ENCODE peak calls at places on chromosomes 6 and 20, in eight cellular contexts. O is H1, T is K562, R is left ventricle myocardium inferior, E is MM.1S, N is gastrocnemius medialis, P is lower lobe of right lung, M is mammary epithelial cell. H is an unnamed sample. For H3K4me1, the result is how much of the 10 kb centered on the place peaks cover.

GRCh38 chr6:136510782-136511181 is 39.4 kb downstream of the MAP7 start:
- DNase-seq in O (peak), E (peak), T (no peak), P (no peak), M (peak), N (no peak), R (no peak), H (no peak)

GRCh38 chr6:72580281-72580940 is 41.5 kb upstream of the KCNQ5 start:
- DNase-seq in P (no peak), O (no peak), N (no peak), E (peak), R (no peak), M (peak), T (peak), H (no peak)

GRCh38 chr20:5078399-5078958 is 41.3 kb downstream of the PCNA start:
- DNase-seq in M (peak), T (peak), N (peak), R (peak), E (peak), O (no peak), P (peak), H (peak)

GRCh38 chr6:3592371-3592941 is 135.6 kb upstream of the SLC22A23 start:
- DNase-seq in N (peak), M (peak), O (no peak), P (no peak), T (no peak), R (no peak), E (no peak), H (no peak)

GRCh38 chr20:32528291-32528891 is 56.7 kb downstream of the NOL4L start:
- DNase-seq in O (no peak), T (no peak), N (no peak), P (peak), E (no peak), R (peak), M (no peak), H (no peak)

GRCh38 chr20:3680701-3681351 is 984 bp downstream of the ADAM33 start:
- DNase-seq in T (no peak), M (no peak), O (no peak), R (no peak), P (no peak), E (no peak), N (no peak), H (no peak)

GRCh38 chr6:11475019-11475418 is 62.5 kb upstream of the TMEM170B start:
- DNase-seq in N (no peak), R (no peak), M (no peak), P (no peak), E (no peak), T (no peak), O (no peak), H (no peak)

GRCh38 chr6:39777661-39778060 is 14.5 kb upstream of the DAAM2 start:
- DNase-seq in T (no peak), E (no peak), P (no peak), O (no peak), M (no peak), N (peak), R (peak), H (no peak)

GRCh38 chr6:96467814-96468213 is 53.8 kb upstream of the UFL1 start:
- DNase-seq in M (no peak), N (no peak), O (no peak), R (no peak), P (no peak), T (no peak), E (no peak), H (no peak)

GRCh38 chr6:108750801-108751200 is 97.4 kb upstream of the ARMC2 start:
- DNase-seq in R (no peak), M (no peak), T (no peak), E (no peak), O (no peak), P (no peak), N (no peak), H (no peak)

GRCh38 chr20:31967830-31968249 is at the start of gene XKR7:
- DNase-seq in M (no peak), N (no peak), O (peak), P (peak), E (no peak), T (peak), R (no peak), H (no peak)

GRCh38 chr6:84013931-84014330 is 19.6 kb upstream of the MRAP2 start:
- DNase-seq in T (no peak), R (no peak), O (no peak), N (no peak), M (no peak), E (no peak), P (no peak), H (no peak)

GRCh38 chr6:34560366-34561226 is 4.5 kb upstream of the SPDEF start:
- DNase-seq in E (no peak), N (no peak), M (no peak), R (peak), O (no peak), T (peak), P (no peak), H (no peak)

GRCh38 chr6:135088818-135089809 is 34.5 kb upstream of the HBS1L start:
- DNase-seq in M (peak), O (no peak), N (no peak), P (no peak), E (peak), R (no peak), T (peak), H (peak)

GRCh38 chr6:158414900-158415299 is 102.6 kb downstream of the TULP4 start:
- DNase-seq in E (no peak), O (no peak), T (no peak), M (peak), P (no peak), R (no peak), N (no peak), H (no peak)

GRCh38 chr6:151425561-151425960 is 26.4 kb downstream of the RMND1 start:
- DNase-seq in O (no peak), R (no peak), T (no peak), P (no peak), N (no peak), M (peak), E (no peak), H (no peak)

GRCh38 chr6:108024427-108025073 is 50.0 kb downstream of the OSTM1 start:
- DNase-seq in T (no peak), O (no peak), N (no peak), R (no peak), E (no peak), M (no peak), P (no peak), H (no peak)

GRCh38 chr6:125931733-125932450 is 24.7 kb upstream of the HINT3 start:
- DNase-seq in T (no peak), N (no peak), M (peak), E (no peak), R (no peak), P (no peak), O (no peak), H (no peak)

GRCh38 chr6:106823732-106824351 is 150.7 kb downstream of the CD24 start:
- DNase-seq in T (no peak), P (peak), M (no peak), E (no peak), R (no peak), O (peak), N (no peak), H (peak)

GRCh38 chr6:154481541-154482013 is 28.9 kb downstream of the CNKSR3 start:
- DNase-seq in P (no peak), T (no peak), E (no peak), N (no peak), M (no peak), R (no peak), O (no peak), H (no peak)

GRCh38 chr6:13260831-13261230 is 67.5 kb downstream of the TBC1D7 start:
- DNase-seq in E (no peak), R (no peak), M (no peak), P (no peak), O (no peak), N (no peak), T (no peak), H (no peak)

GRCh38 chr6:43508481-43509141 is 1.5 kb downstream of the LRRC73 start:
- DNase-seq in O (no peak), T (no peak), M (no peak), N (no peak), P (no peak), E (no peak), R (no peak), H (no peak)

GRCh38 chr20:37331060-37331857 is 14.7 kb upstream of the SRC start:
- DNase-seq in M (no peak), P (no peak), R (no peak), T (no peak), E (no peak), N (no peak), O (no peak), H (no peak)

GRCh38 chr6:69933239-69933638 is 66.9 kb downstream of the COL19A1 start:
- DNase-seq in P (no peak), R (no peak), O (no peak), M (peak), N (no peak), T (no peak), E (no peak), H (no peak)

GRCh38 chr20:33882018-33882417 is 70.9 kb downstream of the CHMP4B start:
- DNase-seq in O (no peak), M (no peak), P (no peak), R (no peak), E (no peak), N (no peak), T (no peak), H (no peak)

GRCh38 chr6:108684809-108685329 is 124.2 kb downstream of the FOXO3 start:
- DNase-seq in N (peak), O (no peak), R (no peak), M (peak), E (no peak), P (peak), T (peak), H (no peak)

GRCh38 chr6:145044606-145045275 is 690.6 kb downstream of the EPM2A start:
- DNase-seq in P (no peak), R (no peak), E (no peak), N (no peak), M (peak), T (no peak), O (no peak), H (no peak)

GRCh38 chr6:158621694-158622544 is 22.6 kb downstream of the DYNLT1 start:
- DNase-seq in P (no peak), O (peak), R (no peak), N (no peak), T (no peak), E (no peak), M (no peak), H (no peak)

GRCh38 chr6:109339906-109340678 is 42.2 kb downstream of the CD164 start:
- DNase-seq in N (no peak), R (no peak), P (no peak), T (peak), O (no peak), M (no peak), E (no peak), H (no peak)

GRCh38 chr6:6657820-6658217 is 69.3 kb downstream of the LY86 start:
- DNase-seq in O (no peak), T (no peak), M (no peak), E (no peak), R (no peak), P (no peak), N (no peak), H (no peak)

GRCh38 chr6:11324453-11325023 is 92.1 kb upstream of the NEDD9 start:
- DNase-seq in M (no peak), E (peak), P (no peak), N (no peak), R (no peak), T (no peak), O (no peak), H (no peak)

GRCh38 chr6:30926644-30927043 is 5.3 kb downstream of the SFTA2 start:
- DNase-seq in O (no peak), P (peak), T (no peak), R (no peak), E (no peak), M (peak), N (peak), H (peak)

DNA sequence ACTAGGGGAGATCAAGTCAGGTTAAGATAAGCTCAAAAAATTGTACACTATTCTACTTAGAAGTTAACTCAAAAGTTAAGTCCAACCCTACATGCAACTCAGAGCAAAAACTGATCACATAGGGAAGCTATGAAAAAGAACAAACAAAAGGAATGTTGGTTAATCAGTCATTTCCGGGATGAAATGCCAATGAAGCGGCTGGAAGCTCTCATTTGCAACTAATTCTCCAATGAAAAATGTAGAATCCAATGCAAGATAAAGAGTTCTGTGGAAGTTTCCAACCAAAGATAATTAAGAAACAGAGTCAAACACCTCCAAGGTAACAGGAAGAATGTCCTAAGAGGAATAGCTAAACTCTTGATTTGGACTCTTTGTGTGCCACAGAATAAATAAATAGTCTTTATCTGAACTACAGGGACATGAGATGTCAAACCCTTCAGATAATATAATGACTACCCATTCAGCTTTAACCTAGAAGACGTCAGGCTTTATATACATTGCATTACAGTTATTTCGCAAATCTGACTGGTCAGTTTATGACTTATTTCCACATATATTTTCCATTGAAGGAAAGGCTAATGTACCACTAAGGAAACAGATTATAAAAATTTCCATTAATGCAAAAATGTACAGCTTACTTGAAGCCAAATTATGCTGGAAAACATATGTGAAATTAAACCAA is 48.0 kb upstream of the DST start:
- DNase-seq in T (no peak), R (no peak), N (no peak), O (no peak), P (no peak), E (no peak), M (peak), H (peak)
- H3K4me1 ChIP-seq in T (under half), R (half or more), N (half or more), O (under half), P (under half), E (under half), M (under half), H (under half)

DNA sequence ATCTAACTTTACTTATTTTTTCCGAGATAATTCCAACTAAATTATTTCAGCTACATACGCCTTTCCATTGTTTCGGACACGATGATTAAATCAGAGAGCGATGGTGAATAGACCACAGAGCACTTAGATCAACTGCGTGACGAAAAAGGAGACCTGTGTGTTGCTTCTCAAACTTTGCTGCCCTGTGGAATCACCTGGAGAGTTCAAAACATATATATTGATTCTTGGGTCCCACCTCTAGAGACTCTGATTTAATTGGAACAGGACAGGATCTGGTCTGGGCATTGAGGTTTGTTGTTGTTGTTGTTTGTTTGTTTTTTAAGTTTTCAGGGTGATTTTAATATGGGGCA is 401 bp upstream of the TNFRSF21 start:
- DNase-seq in O (no peak), E (no peak), T (no peak), P (no peak), N (no peak), M (no peak), R (no peak), H (no peak)
- H3K4me3 ChIP-seq in O (peak), E (no peak), T (no peak), P (peak), N (no peak), M (no peak), R (peak), H (no peak)

DNA sequence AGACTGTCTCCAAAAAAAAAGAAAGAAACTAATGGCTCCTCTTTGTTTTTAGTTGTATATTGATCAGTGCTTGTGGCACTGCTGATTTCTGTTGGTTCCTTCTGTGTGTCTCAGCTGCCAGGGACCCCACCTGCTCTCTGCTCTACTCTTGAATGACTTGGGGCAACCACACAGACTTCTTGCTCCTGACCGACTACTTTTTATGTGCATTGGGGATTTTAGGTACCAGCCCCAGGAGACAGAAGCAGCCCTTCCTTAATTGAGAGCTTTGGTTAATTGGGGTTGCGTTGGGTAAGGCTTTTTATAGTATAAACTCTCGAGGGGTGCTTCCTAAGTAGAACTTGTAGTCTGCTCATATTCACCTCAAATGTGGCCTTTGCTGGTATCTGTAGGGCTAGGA is 6.9 kb downstream of the STK35 start:
- DNase-seq in O (no peak), E (no peak), N (no peak), P (no peak), M (no peak), T (no peak), R (no peak), H (no peak)
- H3K4me1 ChIP-seq in O (under half), E (under half), N (half or more), P (half or more), M (under half), T (under half), R (half or more), H (under half)

DNA sequence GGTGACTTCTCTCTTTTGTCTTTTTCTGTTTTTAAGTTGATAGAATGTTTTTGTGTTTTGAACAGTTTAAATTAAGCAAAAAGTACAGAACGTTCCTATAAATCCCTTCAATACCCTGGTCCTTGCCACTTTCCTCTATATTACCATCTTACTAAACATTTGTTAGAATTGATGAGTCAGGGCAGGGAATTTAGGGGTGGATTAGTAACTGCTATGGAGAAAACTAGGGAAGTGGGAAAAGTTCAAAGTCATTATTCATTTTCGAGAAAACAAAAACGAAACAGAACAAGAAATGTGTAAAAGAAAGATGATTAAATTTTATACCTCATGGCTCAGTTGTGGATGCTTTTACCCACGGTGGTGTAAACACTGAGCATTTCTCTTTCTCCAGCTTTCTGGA is 240.4 kb upstream of the SULF2 start:
- DNase-seq in P (no peak), N (no peak), R (no peak), O (no peak), T (no peak), E (no peak), M (peak), H (no peak)
- H3K4me3 ChIP-seq in P (no peak), N (no peak), R (no peak), O (no peak), T (no peak), E (no peak), M (no peak), H (no peak)

DNA sequence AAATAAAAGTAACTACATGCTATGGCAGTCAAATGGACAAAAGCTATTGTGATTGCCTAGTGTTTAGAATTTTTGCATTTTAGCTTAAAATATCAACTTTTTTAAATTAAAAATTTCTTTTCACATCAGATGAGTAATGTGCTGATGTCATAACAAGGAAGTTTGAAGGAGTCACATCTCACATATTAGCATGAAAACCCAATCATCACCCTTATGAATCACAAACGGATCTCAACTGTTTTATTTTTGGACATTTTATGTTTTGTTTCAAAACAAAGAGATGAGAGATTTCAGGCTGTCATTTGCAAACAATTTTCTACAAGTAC is 53.6 kb upstream of the TRERF1 start:
- DNase-seq in O (no peak), N (no peak), T (no peak), R (no peak), P (no peak), E (no peak), M (peak), H (no peak)
- H3K4me1 ChIP-seq in O (under half), N (under half), T (under half), R (under half), P (under half), E (under half), M (under half), H (under half)

DNA sequence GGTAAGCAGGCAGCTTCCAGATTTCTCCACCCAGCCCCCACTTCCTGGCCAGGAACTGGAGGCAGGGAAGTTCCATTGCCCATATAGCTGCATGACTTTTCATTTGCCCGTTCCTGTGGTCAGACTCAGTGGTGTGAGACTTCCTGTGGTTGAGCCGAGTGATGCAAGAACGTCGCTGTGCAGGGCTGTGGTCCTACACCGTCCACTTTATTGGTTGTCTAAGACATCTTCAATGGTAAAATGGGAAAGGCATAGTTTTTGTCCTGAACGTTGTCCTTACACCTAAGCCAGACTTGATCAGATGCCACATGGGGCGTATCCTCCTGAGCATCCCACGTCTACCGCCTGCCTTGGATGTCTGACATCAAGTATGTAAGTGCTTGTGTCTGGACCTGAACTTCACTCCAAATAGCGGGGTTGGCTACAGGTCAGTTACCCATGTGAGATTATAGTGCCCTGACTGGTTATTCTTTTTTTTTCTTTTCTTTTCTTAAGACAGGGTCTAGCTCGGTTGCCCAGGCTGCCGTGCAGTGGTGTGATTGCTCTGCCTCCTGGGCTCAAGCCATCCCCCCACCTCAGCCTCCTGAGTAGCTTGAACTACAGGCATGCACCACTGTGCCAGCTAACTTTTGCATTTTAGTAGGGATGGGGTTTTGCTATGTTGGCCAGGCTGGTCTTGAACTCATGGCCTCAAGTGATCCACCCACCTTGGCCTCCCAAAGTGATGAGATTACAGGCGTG is 25.9 kb upstream of the GTSF1L start:
- DNase-seq in P (peak), E (peak), N (no peak), R (no peak), T (no peak), O (no peak), M (peak), H (no peak)
- H3K4me3 ChIP-seq in P (no peak), E (no peak), N (no peak), R (no peak), T (no peak), O (no peak), M (no peak), H (no peak)

GRCh38 chr6:156814036-156814581 is 36.9 kb downstream of the ARID1B start:
- DNase-seq in M (no peak), R (no peak), N (no peak), T (no peak), E (no peak), P (no peak), O (no peak), H (no peak)
- H3K4me1 ChIP-seq in M (under half), R (half or more), N (half or more), T (under half), E (under half), P (half or more), O (under half), H (under half)

H was measured in small intestine.